ENCODE peak calls at places on chromosome 3, in six cellular contexts. M, G, C, P, K and F are unnamed samples. For H3K27me3 and H3K9me3, the result is how much of the 10 kb centered on the place peaks cover.

GRCh38 chr3:123782488-123782887 is 101.6 kb downstream of the MYLK start:
- DNase-seq in G (no peak), P (no peak), C (no peak), K (no peak), M (no peak), F (no peak)

GRCh38 chr3:170603770-170604510 is 18.1 kb upstream of the SLC7A14 start:
- DNase-seq in K (no peak), P (no peak), C (no peak), G (no peak), M (no peak), F (no peak)

GRCh38 chr3:12194209-12194608 is 35.5 kb upstream of the TIMP4 start:
- DNase-seq in K (no peak), G (no peak), M (peak), C (peak), P (no peak), F (peak)

GRCh38 chr3:16399473-16399872 is 114.0 kb downstream of the RFTN1 start:
- DNase-seq in P (no peak), K (no peak), C (no peak), M (no peak), G (no peak), F (peak)

GRCh38 chr3:45665101-45665572 is 24.1 kb upstream of the SACM1L start:
- DNase-seq in M (peak), C (peak), G (peak), K (peak), P (no peak), F (peak)

GRCh38 chr3:151268267-151269235 is 9.8 kb downstream of the P2RY14 start:
- DNase-seq in G (peak), K (no peak), M (no peak), P (no peak), C (no peak), F (no peak)

GRCh38 chr3:147378186-147378503 is 28.2 kb downstream of the ZIC4 start:
- DNase-seq in K (no peak), P (no peak), M (no peak), G (no peak), C (no peak), F (no peak)

GRCh38 chr3:134105876-134106556 is 76.3 kb upstream of the SLCO2A1 start:
- DNase-seq in K (no peak), M (no peak), C (no peak), G (no peak), P (no peak), F (no peak)

GRCh38 chr3:185150561-185150960 is 2.3 kb downstream of the C3orf70 start:
- DNase-seq in C (no peak), P (no peak), K (no peak), G (no peak), M (no peak), F (no peak)
- H3K27me3 ChIP-seq in C (half or more), P (under half), K (under half), G (under half), M (under half), F (under half)

DNA sequence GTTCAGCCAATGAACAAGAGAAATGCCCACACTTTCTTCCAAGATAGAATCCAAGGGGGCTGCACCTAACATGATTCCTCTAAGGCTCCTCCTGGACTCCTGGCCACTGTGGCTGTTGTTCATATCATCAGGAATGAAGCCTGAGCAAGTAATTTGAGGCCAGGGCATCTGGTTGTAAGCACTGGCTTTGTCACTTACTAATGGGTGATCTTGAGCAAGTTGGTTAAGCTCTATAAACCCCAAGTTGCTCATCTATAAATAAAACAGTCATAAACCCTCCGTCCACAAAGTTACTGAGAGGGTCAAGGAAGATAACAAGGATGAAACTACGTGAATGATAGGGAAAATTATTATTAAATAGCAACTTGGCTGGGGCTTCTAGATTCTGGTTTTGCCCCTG is 58.3 kb downstream of the CDC25A start:
- DNase-seq in C (no peak), G (no peak), K (no peak), P (no peak), M (no peak), F (no peak)
- H3K9me3 ChIP-seq in C (under half), G (under half), K (under half), P (under half), M (under half), F (under half)

GRCh38 chr3:114874447-114874846 is 272.6 kb downstream of the ZBTB20 start:
- DNase-seq in C (no peak), G (no peak), M (no peak), P (no peak), K (no peak), F (no peak)

GRCh38 chr3:114877378-114878118 is 269.5 kb downstream of the ZBTB20 start:
- DNase-seq in M (no peak), C (no peak), G (no peak), P (no peak), K (no peak), F (no peak)

GRCh38 chr3:114872588-114872987 is 274.5 kb downstream of the ZBTB20 start:
- DNase-seq in M (no peak), G (no peak), C (no peak), P (no peak), K (no peak), F (no peak)

GRCh38 chr3:114872056-114872455 is 275.0 kb downstream of the ZBTB20 start:
- DNase-seq in P (no peak), K (no peak), G (no peak), C (no peak), M (no peak), F (no peak)

DNA sequence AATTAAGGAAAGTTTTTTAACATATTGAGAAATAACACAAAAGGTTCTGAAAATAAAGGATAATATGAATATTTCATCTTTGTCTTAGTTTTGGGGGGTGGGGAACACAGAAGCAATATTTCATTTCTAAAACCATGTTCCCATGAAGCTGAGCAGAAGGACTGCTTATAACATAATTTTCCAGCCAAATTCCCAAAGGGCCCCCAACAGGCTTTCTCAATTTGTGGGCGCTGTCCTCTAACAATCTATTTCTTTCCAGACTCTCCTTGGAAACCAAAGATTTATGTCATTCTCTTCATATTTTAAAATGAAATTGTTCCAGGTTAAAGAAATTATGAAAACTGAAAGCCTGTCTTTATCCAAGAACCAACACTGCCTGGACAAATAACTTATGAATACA is 273.5 kb downstream of the ZBTB20 start:
- DNase-seq in G (no peak), K (no peak), M (no peak), P (no peak), C (no peak), F (no peak)
- H3K27ac ChIP-seq in G (no peak), K (no peak), M (no peak), P (no peak), C (no peak), F (no peak)

GRCh38 chr3:73143821-73144237 is 82.4 kb downstream of the EBLN2 start:
- DNase-seq in M (no peak), K (no peak), G (no peak), C (no peak), P (no peak), F (no peak)

GRCh38 chr3:73143401-73143800 is 81.9 kb downstream of the EBLN2 start:
- DNase-seq in K (no peak), G (no peak), P (no peak), C (no peak), M (no peak), F (no peak)

GRCh38 chr3:73144276-73144675 is 82.8 kb downstream of the EBLN2 start:
- DNase-seq in P (peak), C (no peak), M (peak), G (no peak), K (no peak), F (no peak)

GRCh38 chr3:73140772-73141434 is 79.4 kb downstream of the EBLN2 start:
- DNase-seq in P (no peak), G (no peak), K (no peak), M (no peak), C (no peak), F (no peak)

DNA sequence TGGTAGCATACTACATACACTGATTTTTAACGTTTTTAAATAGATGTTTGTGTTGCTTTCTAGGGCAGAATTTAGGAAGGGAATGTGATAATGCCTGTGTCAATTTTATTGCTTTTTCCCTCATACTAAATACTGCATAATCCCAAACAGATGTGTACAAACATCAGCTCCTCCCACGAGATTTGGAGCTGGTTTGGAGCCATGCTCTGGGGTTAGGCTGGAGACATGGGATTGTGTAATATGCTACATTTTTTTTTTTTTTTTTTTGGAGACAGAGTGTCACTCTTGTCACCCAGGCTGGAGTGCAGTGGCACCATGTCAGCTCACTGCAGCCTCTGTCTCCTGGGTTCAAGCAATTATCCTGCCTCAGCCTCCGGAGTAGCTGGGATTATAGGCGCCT is 80.1 kb downstream of the EBLN2 start:
- DNase-seq in G (no peak), P (peak), M (no peak), K (no peak), C (no peak), F (no peak)
- H3K27me3 ChIP-seq in G (under half), P (under half), M (under half), K (under half), C (under half), F (under half)

DNA sequence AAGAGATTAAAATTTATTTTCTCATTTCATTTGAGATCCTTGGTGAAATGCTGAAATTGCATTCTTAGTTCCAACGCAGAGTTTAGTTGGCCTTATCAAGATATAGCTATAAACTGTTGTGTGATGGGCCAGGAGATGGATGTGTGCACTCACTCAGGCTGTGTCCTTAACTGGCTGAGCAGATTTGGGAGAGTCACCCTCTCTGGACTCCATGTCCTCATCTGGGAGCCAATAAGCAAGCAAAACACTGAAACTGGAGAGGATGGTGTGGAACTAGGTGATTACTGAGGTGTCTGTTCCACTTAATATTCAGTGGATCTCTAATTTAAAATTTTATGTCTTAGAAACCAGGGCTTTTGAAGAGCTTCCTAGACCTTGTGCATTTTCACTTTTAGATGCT is 97.9 kb downstream of the STRIT1 start:
- DNase-seq in M (no peak), C (no peak), K (no peak), P (no peak), G (no peak), F (no peak)
- H3K9me3 ChIP-seq in M (under half), C (under half), K (under half), P (under half), G (under half), F (under half)

DNA sequence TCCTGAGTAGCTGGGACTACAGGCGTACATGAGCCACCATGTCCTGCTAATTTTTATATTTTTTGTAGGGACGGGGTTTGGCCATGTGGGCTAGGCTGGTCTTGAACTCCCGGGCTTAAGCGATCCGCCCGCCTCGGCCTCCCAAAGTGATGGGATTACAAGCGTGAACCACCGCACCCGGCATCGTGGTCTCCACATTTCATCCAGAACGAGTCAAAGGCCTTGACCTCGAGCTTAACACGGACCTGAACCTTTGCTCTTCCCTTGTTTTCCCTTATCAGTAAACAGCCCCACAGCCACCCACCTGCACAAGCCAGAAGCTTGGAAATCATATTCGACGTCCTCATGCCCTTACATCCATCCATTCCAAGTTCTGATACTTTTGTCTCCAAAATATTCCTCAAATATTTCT is 1.3 kb upstream of the PTPN23 start:
- DNase-seq in C (no peak), K (no peak), P (no peak), G (no peak), M (no peak), F (no peak)
- H3K27ac ChIP-seq in C (peak), K (peak), P (peak), G (peak), M (no peak), F (peak)

GRCh38 chr3:9169326-9169725 is 80.1 kb downstream of the SRGAP3 start:
- DNase-seq in K (no peak), C (no peak), M (no peak), G (no peak), P (no peak), F (no peak)

GRCh38 chr3:9168230-9168629 is 81.2 kb downstream of the SRGAP3 start:
- DNase-seq in K (no peak), G (no peak), M (no peak), P (no peak), C (no peak), F (no peak)

GRCh38 chr3:9172851-9173320 is 76.6 kb downstream of the SRGAP3 start:
- DNase-seq in G (no peak), P (no peak), K (no peak), M (no peak), C (no peak), F (no peak)

GRCh38 chr3:9170851-9171160 is 78.6 kb downstream of the SRGAP3 start:
- DNase-seq in C (no peak), P (no peak), M (no peak), G (no peak), K (no peak), F (no peak)

DNA sequence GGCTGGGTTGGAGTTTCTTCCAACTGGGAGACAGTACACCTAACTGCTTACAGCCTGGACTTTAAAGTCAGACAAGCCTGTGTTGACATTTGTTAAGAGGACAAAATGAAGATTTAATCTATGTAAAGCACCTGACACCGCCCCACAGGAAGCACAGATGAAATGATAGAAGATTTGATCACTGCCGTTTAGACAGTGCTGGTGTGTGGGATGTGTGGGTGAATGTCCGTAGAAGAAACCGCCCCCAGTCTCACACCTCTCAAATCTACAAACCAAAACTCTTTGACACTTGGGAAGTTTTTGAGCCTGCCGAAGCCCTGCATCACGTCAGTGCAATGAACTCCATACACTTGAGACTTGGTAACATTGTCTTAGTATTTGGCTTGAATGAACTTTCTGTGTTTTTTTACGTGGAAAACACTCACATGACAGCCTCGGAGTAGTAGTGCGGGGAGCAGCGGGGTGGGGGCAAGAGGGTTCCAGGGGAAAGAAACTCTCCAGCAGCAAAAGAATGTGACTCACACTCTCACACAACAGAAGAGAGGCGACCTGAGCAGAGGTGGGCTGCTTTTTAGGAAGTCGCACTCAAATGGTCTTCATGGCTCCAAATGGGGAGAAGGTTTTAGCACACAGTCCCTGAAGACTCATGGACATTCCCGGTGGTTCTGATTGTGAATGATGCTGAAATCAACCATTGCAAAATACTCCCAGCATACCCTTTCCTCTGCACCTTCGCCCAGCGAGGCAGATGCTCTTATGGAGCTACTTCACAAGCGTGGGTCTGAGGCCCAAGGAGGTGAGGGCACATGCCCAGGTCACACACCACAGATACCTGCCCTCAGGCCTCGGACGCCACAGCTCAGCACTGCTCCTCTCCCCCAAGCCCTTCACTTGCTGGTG is 79.2 kb downstream of the SRGAP3 start:
- DNase-seq in C (no peak), P (no peak), G (no peak), K (no peak), M (no peak), F (no peak)
- H3K27me3 ChIP-seq in C (under half), P (under half), G (under half), K (under half), M (under half), F (under half)